ENCODE peak calls at places on chromosome 18, in ten cellular contexts. O is H1, V is GM12878, N is SK-N-SH, B is upper lobe of left lung, J is transverse colon, Q is stomach, A is HepG2, E is sigmoid colon, R is K562. X is an unnamed sample.

GRCh38 chr18:57439617-57439975 is 4.4 kb downstream of the ONECUT2 start:
- DNase-seq in V (no peak), O (peak; percentile 87), R (no peak), A (no peak), B (no peak), N (no peak), J (no peak), Q (no peak), E (no peak), X (no peak)

GRCh38 chr18:37289423-37289822 is 276.2 kb downstream of the CELF4 start:
- DNase-seq in R (no peak), O (no peak), A (no peak), N (no peak), Q (no peak), J (no peak), V (no peak), E (no peak), B (no peak), X (no peak)

GRCh38 chr18:6885992-6886823 is 156.7 kb downstream of the ARHGAP28 start:
- DNase-seq in O (no peak), V (no peak), N (peak; percentile 65), E (no peak), J (peak; percentile 14), R (peak; percentile 62), A (peak; percentile 35), B (peak; percentile 33), Q (peak; percentile 40), X (no peak)

GRCh38 chr18:45619062-45619825 is 4.0 kb downstream of the SLC14A2 start:
- DNase-seq in Q (no peak), B (no peak), N (no peak), O (no peak), J (peak; percentile 16), V (no peak), R (no peak), E (peak; percentile 76), A (no peak), X (no peak)

GRCh38 chr18:12253517-12254136 is 534 bp upstream of the CIDEA start:
- DNase-seq in J (no peak), A (no peak), N (no peak), R (no peak), O (peak; percentile 64), Q (no peak), B (no peak), V (no peak), E (no peak), X (no peak)

GRCh38 chr18:48460929-48461583 is 51.9 kb upstream of the ZBTB7C start:
- DNase-seq in N (no peak), E (no peak), R (no peak), J (no peak), O (no peak), V (no peak), B (no peak), Q (no peak), A (no peak), X (no peak)

GRCh38 chr18:45557296-45557695 is 58.0 kb upstream of the SLC14A2 start:
- DNase-seq in E (no peak), R (no peak), N (no peak), V (no peak), A (no peak), B (no peak), O (no peak), Q (no peak), J (no peak), X (no peak)

GRCh38 chr18:58520964-58521363 is 107.9 kb downstream of the ALPK2 start:
- DNase-seq in A (no peak), J (no peak), Q (no peak), N (no peak), B (no peak), V (no peak), O (no peak), E (no peak), R (peak; percentile 8), X (no peak)

GRCh38 chr18:58391113-58391892 is 237.6 kb downstream of the ALPK2 start:
- DNase-seq in O (no peak), V (no peak), B (no peak), R (no peak), N (peak; percentile 34), J (no peak), Q (no peak), E (no peak), A (no peak), X (no peak)

GRCh38 chr18:41842886-41843285 is 112.1 kb upstream of the PIK3C3 start:
- DNase-seq in A (no peak), R (no peak), Q (no peak), J (no peak), V (no peak), N (no peak), O (no peak), E (no peak), B (no peak), X (no peak)

GRCh38 chr18:30991397-30991796 is 51.1 kb downstream of the DSC3 start:
- DNase-seq in Q (no peak), V (no peak), A (no peak), B (no peak), J (no peak), N (no peak), O (no peak), E (no peak), R (no peak), X (no peak)

GRCh38 chr18:61581578-61582204 is 248.5 kb downstream of the CDH20 start:
- DNase-seq in O (peak; percentile 99), R (peak; percentile 76), N (peak; percentile 88), J (peak; percentile 79), A (peak; percentile 14), V (no peak), B (peak; percentile 75), Q (peak; percentile 86), E (peak; percentile 80), X (peak; percentile 94)

GRCh38 chr18:29154758-29155725 is 978.1 kb upstream of the CDH2 start:
- DNase-seq in V (no peak), E (no peak), J (no peak), A (no peak), O (no peak), Q (no peak), N (no peak), R (no peak), B (no peak), X (no peak)
- TF ChIP-seq POLR2AphosphoS5 in V (no peak), E (no peak), J (no peak), A (no peak), O (no peak), Q (no peak), N (peak; percentile 72), R (no peak), B (no peak), X (no peak)

DNA sequence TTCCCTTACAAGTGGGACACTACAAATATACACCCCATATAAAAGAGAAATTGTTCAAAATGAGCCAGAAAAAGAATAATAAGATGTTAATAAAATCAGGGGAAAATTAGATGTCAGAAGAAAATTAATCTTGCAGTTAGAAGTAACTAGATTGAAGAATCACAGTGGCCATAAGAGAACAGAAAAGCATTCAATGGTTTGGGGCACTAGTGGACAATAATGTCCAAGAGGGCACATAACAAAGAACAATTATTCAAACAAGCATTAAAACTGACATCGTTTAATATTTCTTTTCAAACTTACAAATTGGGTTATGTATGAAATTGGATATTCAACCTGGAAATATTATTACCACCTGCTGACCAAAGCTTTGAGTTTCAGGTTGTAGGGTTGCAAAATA is 12.9 kb downstream of the TCF4 start:
- DNase-seq in O (no peak), R (no peak), Q (no peak), B (no peak), E (no peak), N (no peak), J (no peak), A (no peak), V (no peak), X (no peak)
- TF ChIP-seq EP300 in O (no peak), R (no peak), Q (no peak), B (no peak), E (no peak), N (no peak), J (no peak), A (no peak), V (no peak), X (no peak)

DNA sequence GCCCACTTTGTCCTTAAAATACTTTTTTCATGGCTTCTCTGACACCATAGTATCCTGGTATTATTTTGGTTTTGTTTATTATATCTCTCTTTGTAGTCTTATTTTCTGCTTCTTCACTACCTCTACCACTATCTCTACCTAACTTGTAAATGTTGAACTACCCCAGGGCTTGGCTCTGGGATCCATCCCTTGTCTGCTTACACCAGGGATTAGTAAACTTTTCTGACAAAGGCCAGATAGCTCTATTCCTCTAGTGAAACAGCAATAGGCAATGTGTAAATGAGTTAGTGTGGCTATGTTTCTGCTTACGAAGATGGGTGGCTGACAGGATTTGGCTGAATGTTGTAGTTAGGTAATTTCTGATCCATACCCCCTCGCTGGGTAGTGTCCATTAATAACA is 76.8 kb downstream of the ZNF407 start:
- DNase-seq in V (no peak), Q (no peak), N (no peak), B (no peak), J (no peak), A (no peak), O (no peak), E (no peak), R (no peak), X (no peak)
- H3K4me3 ChIP-seq in V (no peak overlapping the region), Q (no peak overlapping the region), N (no peak overlapping the region), B (no peak overlapping the region), J (no peak overlapping the region), A (no peak overlapping the region), O (no peak overlapping the region), E (no peak overlapping the region), R (no peak overlapping the region), X (no peak overlapping the region)

GRCh38 chr18:79104137-79104536 is 34.9 kb downstream of the ATP9B start:
- DNase-seq in J (no peak), Q (no peak), B (no peak), N (no peak), A (no peak), R (no peak), O (no peak), V (no peak), E (no peak), X (no peak)

GRCh38 chr18:79106084-79106483 is 36.9 kb downstream of the ATP9B start:
- DNase-seq in A (peak; percentile 44), J (no peak), B (no peak), O (no peak), Q (no peak), E (no peak), R (no peak), N (no peak), V (no peak), X (no peak)

GRCh38 chr18:79105455-79105854 is 36.3 kb downstream of the ATP9B start:
- DNase-seq in R (no peak), O (no peak), B (no peak), J (no peak), V (no peak), E (no peak), Q (no peak), N (no peak), A (no peak), X (no peak)

GRCh38 chr18:79095216-79095615 is 26.0 kb downstream of the ATP9B start:
- DNase-seq in E (no peak), J (no peak), B (no peak), R (no peak), A (peak; percentile 75), Q (no peak), V (no peak), N (no peak), O (no peak), X (no peak)

DNA sequence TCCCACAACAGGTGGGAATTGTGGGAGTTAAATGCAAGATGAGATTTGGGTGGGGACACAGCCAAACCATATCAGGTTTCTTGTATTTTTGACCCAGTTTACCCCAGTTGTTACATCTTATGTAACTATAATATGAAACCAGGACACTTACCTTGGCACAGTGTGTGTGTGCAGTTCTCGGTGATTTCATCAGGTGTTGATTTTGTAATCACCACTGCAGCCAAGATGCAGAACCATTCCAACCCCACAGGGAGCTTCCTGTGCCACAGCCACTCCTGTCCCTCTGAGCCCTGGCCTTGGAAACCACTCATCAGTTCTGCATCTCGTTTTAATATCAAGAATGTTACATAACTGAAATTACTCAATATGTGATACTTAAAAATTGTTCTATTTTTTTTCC is 31.8 kb downstream of the ATP9B start:
- DNase-seq in Q (no peak), A (no peak), R (no peak), N (no peak), B (no peak), J (no peak), V (no peak), E (no peak), O (no peak), X (no peak)
- TF ChIP-seq POLR2AphosphoS5 in Q (no peak), A (no peak), R (no peak), N (no peak), B (no peak), J (no peak), V (no peak), E (no peak), O (no peak), X (no peak)

X was measured in esophagus muscularis mucosa.